ENCODE peak calls at places on chromosomes 6 and 20, in five cellular contexts. I is HepG2, K is A549, A is K562, F is endothelial cell of umbilical vein. Z is an unnamed sample.

GRCh38 chr6:137870744-137871247 is 3.7 kb downstream of the TNFAIP3 start:
- DNase-seq in I (peak), K (no peak), A (no peak), F (no peak), Z (peak)

GRCh38 chr20:10263385-10264165 is 44.9 kb downstream of the SNAP25 start:
- DNase-seq in I (peak), K (peak), A (no peak), F (no peak), Z (no peak)

GRCh38 chr6:33694401-33694931 is 17.0 kb downstream of the UQCC2 start:
- DNase-seq in I (no peak), K (peak), A (peak), F (peak), Z (no peak)

GRCh38 chr20:51554538-51555165 is 12.1 kb upstream of the NFATC2 start:
- DNase-seq in I (no peak), K (no peak), A (no peak), F (peak), Z (no peak)

GRCh38 chr20:39778847-39779641 is 816.9 kb downstream of the DHX35 start:
- DNase-seq in I (no peak), K (no peak), A (no peak), F (no peak), Z (no peak)

GRCh38 chr6:130406935-130407532 is 41.2 kb downstream of the TMEM200A start:
- DNase-seq in I (no peak), K (no peak), A (no peak), F (no peak), Z (no peak)

GRCh38 chr6:135728589-135728988 is 122.9 kb upstream of the PDE7B start:
- DNase-seq in I (no peak), K (no peak), A (no peak), F (no peak), Z (no peak)

GRCh38 chr6:3748208-3748701 is 3.3 kb downstream of the PXDC1 start:
- DNase-seq in I (peak), K (peak), A (peak), F (peak), Z (peak)

GRCh38 chr20:760751-761417 is 7.4 kb downstream of the SLC52A3 start:
- DNase-seq in I (peak), K (peak), A (peak), F (peak), Z (peak)

GRCh38 chr6:33915134-33915533 is 111.3 kb upstream of the MLN start:
- DNase-seq in I (no peak), K (no peak), A (no peak), F (no peak), Z (no peak)

GRCh38 chr20:10286356-10286755 is 67.7 kb downstream of the SNAP25 start:
- DNase-seq in I (no peak), K (no peak), A (no peak), F (no peak), Z (no peak)

GRCh38 chr6:159169193-159169555 is at the start of gene FNDC1:
- DNase-seq in I (no peak), K (peak), A (peak), F (no peak), Z (peak)

GRCh38 chr6:13217206-13217905 is 111.0 kb downstream of the TBC1D7 start:
- DNase-seq in I (peak), K (no peak), A (no peak), F (peak), Z (no peak)

GRCh38 chr6:2396856-2397640 is 151.6 kb upstream of the GMDS start:
- DNase-seq in I (no peak), K (no peak), A (no peak), F (no peak), Z (no peak)

GRCh38 chr6:52022675-52023074 is 64.7 kb downstream of the PKHD1 start:
- DNase-seq in I (no peak), K (no peak), A (no peak), F (no peak), Z (no peak)

GRCh38 chr6:52019851-52020250 is 67.6 kb downstream of the PKHD1 start:
- DNase-seq in I (no peak), K (no peak), A (no peak), F (no peak), Z (no peak)

GRCh38 chr6:52019092-52019491 is 68.3 kb downstream of the PKHD1 start:
- DNase-seq in I (no peak), K (no peak), A (no peak), F (no peak), Z (no peak)

GRCh38 chr6:52024451-52025068 is 62.9 kb downstream of the PKHD1 start:
- DNase-seq in I (no peak), K (no peak), A (no peak), F (no peak), Z (no peak)

GRCh38 chr6:52020961-52021570 is 66.3 kb downstream of the PKHD1 start:
- DNase-seq in I (peak), K (peak), A (peak), F (peak), Z (peak)
- TF ChIP-seq MYC in I (no peak), K (no peak), A (no peak), F (no peak), Z (no peak)

GRCh38 chr6:165600606-165601005 is 62.4 kb downstream of the PDE10A start:
- DNase-seq in I (no peak), K (no peak), A (no peak), F (no peak), Z (no peak)
- H3K4me3 ChIP-seq in I (no peak), K (no peak), A (no peak), F (no peak), Z (no peak)

GRCh38 chr20:7741866-7742265 is 198.4 kb downstream of the HAO1 start:
- DNase-seq in I (no peak), K (no peak), A (no peak), F (peak), Z (no peak)

GRCh38 chr20:7748624-7749023 is 191.6 kb downstream of the HAO1 start:
- DNase-seq in I (no peak), K (no peak), A (no peak), F (no peak), Z (no peak)

GRCh38 chr20:7742479-7742878 is 197.8 kb downstream of the HAO1 start:
- DNase-seq in I (no peak), K (peak), A (no peak), F (peak), Z (no peak)

GRCh38 chr20:7744411-7744810 is 195.8 kb downstream of the HAO1 start:
- DNase-seq in I (no peak), K (peak), A (no peak), F (no peak), Z (no peak)
- TF ChIP-seq MYC in I (no peak), K (no peak), A (no peak), F (no peak), Z (no peak)

GRCh38 chr6:40640591-40641293 is 53.6 kb upstream of the LRFN2 start:
- DNase-seq in I (no peak), K (no peak), A (no peak), F (no peak), Z (peak)
- H3K4me3 ChIP-seq in I (no peak), K (no peak), A (no peak), F (no peak), Z (no peak)

GRCh38 chr20:19975901-19976300 is 41.3 kb upstream of the NAA20 start:
- DNase-seq in I (no peak), K (peak), A (no peak), F (no peak), Z (no peak)
- TF ChIP-seq MYC in I (no peak), K (no peak), A (no peak), F (no peak), Z (no peak)